ENCODE peak calls at places on chromosomes 5 and 9, in seven cellular contexts. Z is Caki2, C is NCI-H2081, V is left ventricle myocardium inferior, P is EL, J is AG04450, L is Right ventricle myocardium superior. H is an unnamed sample.

GRCh38 chr9:5510360-5510931 is at the start of gene PDCD1LG2:
- DNase-seq in C (no peak), Z (no peak), P (peak), L (no peak), J (peak), V (no peak), H (no peak)

GRCh38 chr5:86979801-86980510 is 287.7 kb upstream of the RASA1 start:
- DNase-seq in Z (peak), V (no peak), J (peak), L (no peak), C (no peak), P (peak), H (no peak)

GRCh38 chr5:163705983-163706771 is 200.8 kb downstream of the MAT2B start:
- DNase-seq in V (no peak), Z (no peak), P (peak), C (no peak), L (no peak), J (peak), H (no peak)

GRCh38 chr9:87535817-87536539 is 38.3 kb downstream of the DAPK1 start:
- DNase-seq in Z (no peak), V (no peak), L (no peak), J (no peak), P (no peak), C (no peak), H (no peak)

GRCh38 chr5:451587-452458 is 8.8 kb downstream of the EXOC3 start:
- DNase-seq in Z (no peak), V (no peak), C (no peak), J (no peak), P (no peak), L (no peak), H (no peak)

GRCh38 chr5:101045689-101046088 is 142.6 kb upstream of the ST8SIA4 start:
- DNase-seq in V (no peak), P (no peak), J (no peak), L (no peak), Z (no peak), C (no peak), H (peak)

GRCh38 chr5:180803181-180804128 is 849 bp upstream of the MGAT1 start:
- DNase-seq in Z (no peak), J (no peak), C (no peak), V (peak), P (peak), L (peak), H (peak)

GRCh38 chr9:70421020-70421271 is 6.5 kb upstream of the KLF9 start:
- DNase-seq in J (no peak), C (peak), L (no peak), Z (peak), V (no peak), P (no peak), H (no peak)

GRCh38 chr9:120177121-120177520 is 402.8 kb downstream of the CDK5RAP2 start:
- DNase-seq in Z (no peak), P (no peak), L (no peak), J (no peak), C (no peak), V (no peak), H (no peak)

GRCh38 chr9:3398232-3398648 is 127.6 kb downstream of the RFX3 start:
- DNase-seq in C (no peak), V (no peak), J (no peak), L (no peak), P (no peak), Z (no peak), H (peak)

GRCh38 chr5:139075066-139076050 is 122.8 kb downstream of the SIL1 start:
- DNase-seq in J (no peak), Z (no peak), V (no peak), P (no peak), C (no peak), L (peak), H (no peak)

GRCh38 chr5:72441861-72442540 is 65.2 kb downstream of the ZNF366 start:
- DNase-seq in C (no peak), J (peak), L (no peak), V (no peak), P (peak), Z (peak), H (no peak)

GRCh38 chr5:127084656-127085055 is 11.4 kb upstream of the C5orf63 start:
- DNase-seq in J (no peak), C (no peak), P (no peak), Z (no peak), V (no peak), L (no peak), H (no peak)

GRCh38 chr9:129221233-129221632 is 43.2 kb upstream of the IER5L start:
- DNase-seq in L (peak), V (no peak), C (no peak), J (no peak), Z (no peak), P (no peak), H (peak)

GRCh38 chr5:89968870-89969472 is 440.6 kb downstream of the CETN3 start:
- DNase-seq in C (no peak), L (no peak), V (no peak), P (no peak), J (no peak), Z (no peak), H (no peak)

GRCh38 chr5:92320446-92320845 is 937.3 kb upstream of the ARRDC3 start:
- DNase-seq in L (no peak), J (no peak), V (no peak), Z (no peak), C (no peak), P (no peak), H (no peak)

GRCh38 chr9:133246507-133247390 is 28.3 kb downstream of the ABO start:
- DNase-seq in L (no peak), V (no peak), C (no peak), P (no peak), Z (no peak), J (no peak), H (no peak)

GRCh38 chr5:116671211-116671736 is 96.7 kb upstream of the SEMA6A start:
- DNase-seq in V (no peak), J (no peak), L (no peak), Z (no peak), C (no peak), P (no peak), H (no peak)

GRCh38 chr5:139167952-139168720 is 30.0 kb downstream of the SIL1 start:
- DNase-seq in P (no peak), C (no peak), J (no peak), L (no peak), Z (no peak), V (no peak), H (no peak)

GRCh38 chr9:130260816-130261765 is 4.5 kb upstream of the HMCN2 start:
- DNase-seq in P (no peak), L (no peak), V (no peak), Z (no peak), J (no peak), C (no peak), H (no peak)

GRCh38 chr9:110340306-110340705 is 2.6 kb upstream of the TXNDC8 start:
- DNase-seq in J (no peak), Z (peak), C (no peak), P (peak), L (no peak), V (no peak), H (no peak)

GRCh38 chr5:117590944-117591343 is 1016.3 kb upstream of the SEMA6A start:
- DNase-seq in Z (no peak), C (peak), V (no peak), J (no peak), P (peak), L (no peak), H (no peak)

GRCh38 chr5:170408189-170408588 is 19.0 kb upstream of the KCNMB1 start:
- DNase-seq in V (no peak), Z (no peak), L (no peak), P (no peak), J (no peak), C (no peak), H (no peak)

GRCh38 chr5:134864707-134865106 is 9.5 kb upstream of the TXNDC15 start:
- DNase-seq in Z (no peak), L (no peak), J (no peak), V (no peak), C (no peak), P (no peak), H (no peak)

GRCh38 chr5:164048527-164048926 is 543.1 kb downstream of the MAT2B start:
- DNase-seq in L (no peak), Z (no peak), V (no peak), P (no peak), J (no peak), C (peak), H (no peak)

GRCh38 chr9:121851641-121852091 is 200.2 kb downstream of the DAB2IP start:
- DNase-seq in V (peak), Z (no peak), P (no peak), L (peak), J (no peak), C (no peak), H (no peak)

GRCh38 chr9:125683486-125683885 is 23.5 kb downstream of the MAPKAP1 start:
- DNase-seq in V (no peak), P (peak), L (no peak), C (no peak), Z (no peak), J (no peak), H (no peak)

GRCh38 chr5:21807953-21808352 is 1045.2 kb downstream of the CDH12 start:
- DNase-seq in L (no peak), Z (no peak), J (no peak), V (no peak), C (peak), P (no peak), H (no peak)

GRCh38 chr5:1521054-1521453 is 2.7 kb downstream of the LPCAT1 start:
- DNase-seq in V (no peak), L (no peak), C (no peak), Z (no peak), J (no peak), P (no peak), H (no peak)

GRCh38 chr5:72746736-72747135 is 69.7 kb upstream of the TNPO1 start:
- DNase-seq in Z (no peak), V (no peak), J (no peak), C (no peak), P (peak), L (no peak), H (no peak)

GRCh38 chr5:181035991-181036815 is 3.9 kb upstream of the BTNL9 start:
- DNase-seq in P (no peak), V (no peak), C (no peak), J (no peak), Z (no peak), L (no peak), H (no peak)

H was measured in central memory CD4-positive, alpha-beta T cell.